ENCODE peak calls at places on chromosomes 12 and 14, in five cellular contexts. L is HepG2, A is GM12878, R is NT2/D1, N is H1. F is an unnamed sample.

GRCh38 chr12:51270067-51270846 is at the start of gene SMAGP:
- DNase-seq in L (peak; percentile 40), A (no peak), R (peak; percentile 59), N (peak; percentile 89), F (peak; percentile 56)

GRCh38 chr14:68219407-68219806 is 399.8 kb downstream of the RAD51B start:
- DNase-seq in L (no peak), A (no peak), R (no peak), N (no peak), F (no peak)

GRCh38 chr12:10211101-10211974 is 1.3 kb upstream of the GABARAPL1 start:
- DNase-seq in L (no peak), A (no peak), R (no peak), N (no peak), F (no peak)

GRCh38 chr12:67697981-67698380 is 49.4 kb downstream of the DYRK2 start:
- DNase-seq in L (no peak), A (no peak), R (no peak), N (no peak), F (no peak)

GRCh38 chr12:124852329-124852831 is 11.3 kb downstream of the SCARB1 start:
- DNase-seq in L (peak; percentile 89), A (no peak), R (no peak), N (no peak), F (no peak)

GRCh38 chr12:91985002-91985767 is 160.5 kb downstream of the BTG1 start:
- DNase-seq in L (no peak), A (no peak), R (no peak), N (no peak), F (no peak)

GRCh38 chr12:79707830-79708229 is 17.1 kb upstream of the PAWR start:
- DNase-seq in L (no peak), A (no peak), R (no peak), N (no peak), F (no peak)

GRCh38 chr12:75550906-75551305 is 39.5 kb upstream of the KRR1 start:
- DNase-seq in L (no peak), A (no peak), R (no peak), N (no peak), F (no peak)

GRCh38 chr12:80470403-80470802 is 26.4 kb downstream of the PTPRQ start:
- DNase-seq in L (no peak), A (no peak), R (peak; percentile 62), N (no peak), F (no peak)

GRCh38 chr12:90036641-90037040 is 328.0 kb upstream of the ATP2B1 start:
- DNase-seq in L (no peak), A (no peak), R (no peak), N (no peak), F (no peak)

GRCh38 chr14:68444449-68445168 is 348.3 kb downstream of the ZFP36L1 start:
- DNase-seq in L (peak; percentile 20), A (no peak), R (no peak), N (no peak), F (no peak)

GRCh38 chr14:103382375-103382774 is 2.8 kb upstream of the MARK3 start:
- DNase-seq in L (no peak), A (no peak), R (no peak), N (no peak), F (no peak)

GRCh38 chr12:24864796-24865125 is 84.1 kb downstream of the BCAT1 start:
- DNase-seq in L (no peak), A (no peak), R (peak; percentile 42), N (no peak), F (no peak)

GRCh38 chr12:57148469-57149308 is 1.3 kb upstream of the LRP1-AS start:
- DNase-seq in L (peak; percentile 73), A (no peak), R (no peak), N (no peak), F (no peak)

DNA sequence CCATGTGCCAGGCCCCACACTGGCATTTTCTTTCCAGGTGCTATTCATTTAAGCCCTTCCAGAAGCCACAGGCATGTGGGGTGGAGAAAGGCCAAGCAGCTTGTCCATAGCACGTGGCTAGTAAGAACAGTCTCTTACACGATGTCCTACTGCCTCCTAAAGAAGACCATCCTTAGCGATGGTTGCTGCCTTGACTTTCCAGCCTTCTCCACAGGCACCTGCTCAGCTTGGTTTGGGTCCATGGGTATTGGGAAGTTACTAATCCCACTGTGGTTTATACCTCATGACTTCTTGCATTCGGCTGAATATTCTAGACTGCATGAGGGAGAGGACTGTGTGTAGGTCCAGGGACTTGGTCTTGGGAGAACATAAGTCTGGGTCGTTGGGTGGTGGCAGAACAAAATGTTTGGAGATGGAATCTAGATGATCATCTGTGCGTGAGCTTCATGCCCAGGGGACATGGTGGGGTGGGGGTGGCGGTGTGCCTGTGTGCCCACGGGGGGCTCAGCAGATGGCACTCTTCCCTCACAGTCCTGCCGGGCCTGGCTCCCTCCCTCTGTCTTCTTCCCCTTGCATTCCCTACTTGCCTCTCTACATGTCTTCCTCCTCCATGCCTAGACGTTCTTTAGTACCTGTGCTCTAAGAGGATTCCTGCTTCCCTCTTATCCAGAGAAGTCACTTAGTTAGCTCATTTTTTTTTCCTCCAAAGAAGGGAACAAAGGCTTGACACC is 49.1 kb downstream of the NINJ2 start:
- DNase-seq in L (peak; percentile 31), A (no peak), R (no peak), N (peak; percentile 53), F (no peak)
- TF ChIP-seq SUZ12 in L (no peak), A (no peak), R (no peak), N (no peak), F (no peak)

DNA sequence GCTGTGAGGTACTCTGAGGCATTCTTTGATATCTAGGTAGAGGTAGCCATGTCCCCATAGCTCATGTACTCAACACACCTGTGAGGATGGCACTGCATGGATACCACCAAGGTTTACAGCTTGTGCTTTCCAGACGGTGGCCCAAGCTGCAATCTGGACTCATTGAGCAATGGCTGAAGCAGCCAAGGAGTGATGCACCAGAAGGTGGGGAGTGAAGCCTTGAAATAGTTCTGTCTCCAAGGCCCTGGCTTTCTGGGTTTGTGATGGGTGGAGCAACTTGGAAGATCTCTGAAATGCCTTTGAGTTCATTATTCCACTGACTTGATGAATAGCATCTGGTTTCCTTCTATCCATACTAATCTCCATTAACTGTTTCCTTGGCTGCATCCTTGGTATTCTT is 290.0 kb upstream of the NOVA1 start:
- DNase-seq in L (no peak), A (no peak), R (no peak), N (no peak), F (no peak)
- TF ChIP-seq SUZ12 in L (no peak), A (no peak), R (no peak), N (no peak), F (no peak)

DNA sequence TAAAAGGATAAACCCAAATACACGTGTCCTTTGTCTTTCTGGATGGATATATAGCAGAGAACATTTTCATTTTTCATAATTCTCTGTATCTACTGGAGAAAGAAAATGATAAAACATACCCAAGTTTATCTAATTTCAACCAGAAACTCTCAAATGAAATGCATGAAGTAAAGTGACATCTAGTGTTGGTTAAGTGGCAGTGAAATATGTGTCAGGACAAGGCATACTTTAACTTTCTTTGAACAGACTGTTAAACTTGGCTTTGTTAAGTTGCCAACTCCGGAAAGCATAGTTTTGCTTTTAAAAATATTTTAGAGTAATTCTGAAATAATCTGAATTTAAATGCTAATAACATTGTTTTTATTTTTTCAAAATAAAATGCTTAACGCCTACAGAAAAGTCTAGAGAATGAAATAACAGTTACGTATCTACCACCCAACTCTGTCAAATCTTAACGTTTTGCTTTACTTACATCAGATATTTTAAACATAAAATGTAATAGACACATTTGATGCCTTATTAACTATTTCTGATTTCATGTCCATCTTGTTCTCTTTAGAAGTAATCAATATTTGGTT is 25.2 kb upstream of the NTN4 start:
- DNase-seq in L (peak; percentile 36), A (no peak), R (no peak), N (no peak), F (peak; percentile 37)
- TF ChIP-seq SUZ12 in L (no peak), A (no peak), R (no peak), N (no peak), F (no peak)

GRCh38 chr14:94821705-94822104 is 51.8 kb upstream of the GSC start:
- DNase-seq in L (no peak), A (no peak), R (no peak), N (no peak), F (no peak)

GRCh38 chr14:94819531-94819930 is 49.6 kb upstream of the GSC start:
- DNase-seq in L (no peak), A (no peak), R (no peak), N (no peak), F (no peak)

GRCh38 chr14:94816113-94816512 is 46.2 kb upstream of the GSC start:
- DNase-seq in L (no peak), A (no peak), R (no peak), N (no peak), F (no peak)
- TF ChIP-seq SUZ12 in L (no peak), A (no peak), R (no peak), N (no peak), F (no peak)

DNA sequence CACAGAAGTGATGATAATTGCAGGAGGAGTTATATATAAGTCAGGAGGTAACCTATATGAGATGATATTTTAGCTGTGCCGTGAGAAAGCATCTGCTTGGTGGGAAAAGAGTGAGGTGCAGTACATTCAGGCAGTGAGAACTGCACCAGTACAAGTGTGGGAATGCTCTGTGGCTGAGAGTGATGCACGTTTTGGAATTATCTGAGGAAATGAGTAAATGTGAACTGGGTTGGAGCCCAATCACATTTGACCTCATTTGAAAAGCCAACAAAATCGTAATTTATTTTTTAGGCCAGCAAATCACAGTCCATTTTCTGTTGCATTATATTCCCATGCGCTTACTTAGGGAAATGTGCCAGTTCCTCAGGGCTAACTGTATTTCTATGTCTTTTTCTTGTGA is 77.2 kb downstream of the SNAPC1 start:
- DNase-seq in L (no peak), A (no peak), R (no peak), N (no peak), F (no peak)
- TF ChIP-seq SUZ12 in L (no peak), A (no peak), R (no peak), N (no peak), F (no peak)

GRCh38 chr12:105271364-105271763 is 35.4 kb upstream of the APPL2 start:
- DNase-seq in L (no peak), A (no peak), R (no peak), N (no peak), F (no peak)

GRCh38 chr12:105264771-105265170 is 28.8 kb upstream of the APPL2 start:
- DNase-seq in L (no peak), A (no peak), R (no peak), N (no peak), F (no peak)

GRCh38 chr12:105272152-105272551 is 36.2 kb upstream of the APPL2 start:
- DNase-seq in L (no peak), A (no peak), R (no peak), N (no peak), F (no peak)

GRCh38 chr12:105270671-105271255 is 34.8 kb upstream of the APPL2 start:
- DNase-seq in L (no peak), A (no peak), R (no peak), N (no peak), F (no peak)

DNA sequence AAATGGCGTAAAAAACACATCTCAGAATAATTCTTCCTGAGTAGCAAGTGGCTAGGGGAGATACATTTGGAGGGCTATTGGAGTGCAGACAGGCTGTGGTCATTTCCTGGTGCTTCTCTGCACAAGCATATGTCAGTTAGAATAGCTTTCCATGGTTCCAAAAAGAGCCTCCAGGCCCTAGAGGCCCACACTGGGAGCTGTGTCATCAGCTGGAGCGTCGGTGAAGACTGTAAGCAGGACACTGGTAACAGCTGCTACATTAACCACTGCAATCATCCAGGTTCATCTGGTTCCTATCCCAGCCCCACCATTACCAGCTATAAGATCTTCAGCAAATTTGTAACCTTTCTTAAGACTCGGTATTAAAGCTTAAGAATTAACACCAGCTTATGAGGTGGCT is 31.7 kb upstream of the APPL2 start:
- DNase-seq in L (no peak), A (no peak), R (no peak), N (no peak), F (no peak)
- TF ChIP-seq SUZ12 in L (no peak), A (no peak), R (no peak), N (no peak), F (no peak)

F was measured in HEK293T.